ENCODE peak calls at places on chromosome 20, in seven cellular contexts. One of them, this sample, is unnamed.

GRCh38 chr20:33561981-33562601 is 72.2 kb downstream of the CBFA2T2 start:
- DNase-seq in A549: peak; percentile 74
- DNase-seq in CD8-positive, alpha-beta memory T cell: no peak
- DNase-seq in psoas muscle: peak; percentile 67
- DNase-seq in upper lobe of right lung: no peak
- DNase-seq in lower lobe of right lung: no peak
- DNase-seq in lung: peak; percentile 82
- DNase-seq in this sample: no peak

GRCh38 chr20:47980336-47981177 is 195.3 kb upstream of the SULF2 start:
- DNase-seq in psoas muscle: no peak
- DNase-seq in upper lobe of right lung: no peak
- DNase-seq in A549: no peak
- DNase-seq in CD8-positive, alpha-beta memory T cell: no peak
- DNase-seq in lower lobe of right lung: no peak
- DNase-seq in lung: no peak
- DNase-seq in this sample: no peak

GRCh38 chr20:25136643-25137559 is 55.0 kb upstream of the VSX1 start:
- DNase-seq in psoas muscle: peak; percentile 76
- DNase-seq in CD8-positive, alpha-beta memory T cell: no peak
- DNase-seq in upper lobe of right lung: no peak
- DNase-seq in lung: peak; percentile 67
- DNase-seq in lower lobe of right lung: peak; percentile 59
- DNase-seq in A549: peak; percentile 90
- DNase-seq in this sample: no peak

GRCh38 chr20:14069796-14070195 is 74.5 kb downstream of the MACROD2 start:
- DNase-seq in lower lobe of right lung: no peak
- DNase-seq in upper lobe of right lung: no peak
- DNase-seq in A549: no peak
- DNase-seq in lung: no peak
- DNase-seq in CD8-positive, alpha-beta memory T cell: no peak
- DNase-seq in psoas muscle: no peak
- DNase-seq in this sample: no peak

GRCh38 chr20:53926428-53927028 is 143.9 kb downstream of the BCAS1 start:
- DNase-seq in psoas muscle: no peak
- DNase-seq in A549: peak; percentile 90
- DNase-seq in lung: no peak
- DNase-seq in lower lobe of right lung: no peak
- DNase-seq in CD8-positive, alpha-beta memory T cell: no peak
- DNase-seq in upper lobe of right lung: no peak
- DNase-seq in this sample: no peak

GRCh38 chr20:2314759-2315439 is 19.1 kb downstream of the TGM3 start:
- DNase-seq in lung: no peak
- DNase-seq in lower lobe of right lung: no peak
- DNase-seq in upper lobe of right lung: no peak
- DNase-seq in CD8-positive, alpha-beta memory T cell: no peak
- DNase-seq in psoas muscle: peak; percentile 84
- DNase-seq in A549: peak; percentile 35
- DNase-seq in this sample: no peak

GRCh38 chr20:38840053-38840893 is 34.8 kb downstream of the PPP1R16B start:
- DNase-seq in lower lobe of right lung: no peak
- DNase-seq in lung: no peak
- DNase-seq in A549: no peak
- DNase-seq in CD8-positive, alpha-beta memory T cell: no peak
- DNase-seq in psoas muscle: no peak
- DNase-seq in upper lobe of right lung: no peak
- DNase-seq in this sample: no peak

GRCh38 chr20:63006611-63007471 is at the start of gene BHLHE23:
- DNase-seq in lung: no peak
- DNase-seq in upper lobe of right lung: no peak
- DNase-seq in lower lobe of right lung: no peak
- DNase-seq in CD8-positive, alpha-beta memory T cell: peak; percentile 11
- DNase-seq in psoas muscle: no peak
- DNase-seq in A549: no peak
- DNase-seq in this sample: no peak

GRCh38 chr20:49336786-49337185 is 58.9 kb upstream of the ZNFX1 start:
- DNase-seq in CD8-positive, alpha-beta memory T cell: no peak
- DNase-seq in A549: no peak
- DNase-seq in psoas muscle: no peak
- DNase-seq in lung: no peak
- DNase-seq in lower lobe of right lung: no peak
- DNase-seq in upper lobe of right lung: no peak
- DNase-seq in this sample: no peak

GRCh38 chr20:11726021-11726420 is 191.7 kb upstream of the BTBD3 start:
- DNase-seq in upper lobe of right lung: no peak
- DNase-seq in psoas muscle: no peak
- DNase-seq in CD8-positive, alpha-beta memory T cell: no peak
- DNase-seq in lower lobe of right lung: no peak
- DNase-seq in A549: no peak
- DNase-seq in lung: no peak
- DNase-seq in this sample: no peak

GRCh38 chr20:61742097-61742805 is 323.4 kb downstream of the TAF4 start:
- DNase-seq in lower lobe of right lung: peak; percentile 7
- DNase-seq in A549: no peak
- DNase-seq in CD8-positive, alpha-beta memory T cell: no peak
- DNase-seq in lung: no peak
- DNase-seq in psoas muscle: peak; percentile 15
- DNase-seq in upper lobe of right lung: no peak
- DNase-seq in this sample: no peak

GRCh38 chr20:44070139-44070900 is 116.7 kb downstream of the JPH2 start:
- DNase-seq in upper lobe of right lung: peak; percentile 29
- DNase-seq in lower lobe of right lung: no peak
- DNase-seq in A549: no peak
- DNase-seq in psoas muscle: no peak
- DNase-seq in CD8-positive, alpha-beta memory T cell: peak; percentile 93
- DNase-seq in lung: no peak
- DNase-seq in this sample: peak; percentile 85

GRCh38 chr20:16434087-16434664 is 139.1 kb downstream of the KIF16B start:
- DNase-seq in A549: peak; percentile 74
- DNase-seq in lung: peak; percentile 29
- DNase-seq in lower lobe of right lung: peak; percentile 57
- DNase-seq in upper lobe of right lung: peak; percentile 59
- DNase-seq in psoas muscle: peak; percentile 59
- DNase-seq in CD8-positive, alpha-beta memory T cell: no peak
- DNase-seq in this sample: peak; percentile 17

GRCh38 chr20:2330090-2330695 is 34.4 kb downstream of the TGM3 start:
- DNase-seq in psoas muscle: no peak
- DNase-seq in upper lobe of right lung: no peak
- DNase-seq in CD8-positive, alpha-beta memory T cell: no peak
- DNase-seq in lower lobe of right lung: no peak
- DNase-seq in A549: no peak
- DNase-seq in lung: no peak
- DNase-seq in this sample: no peak

GRCh38 chr20:36219671-36220220 is 16.5 kb upstream of the AAR2 start:
- DNase-seq in upper lobe of right lung: no peak
- DNase-seq in lower lobe of right lung: no peak
- DNase-seq in psoas muscle: no peak
- DNase-seq in A549: no peak
- DNase-seq in lung: no peak
- DNase-seq in CD8-positive, alpha-beta memory T cell: no peak
- DNase-seq in this sample: no peak

GRCh38 chr20:37387519-37388269 is 41.8 kb downstream of the SRC start:
- DNase-seq in psoas muscle: peak; percentile 36
- DNase-seq in lung: no peak
- DNase-seq in upper lobe of right lung: peak; percentile 25
- DNase-seq in CD8-positive, alpha-beta memory T cell: no peak
- DNase-seq in lower lobe of right lung: peak; percentile 26
- DNase-seq in A549: no peak
- DNase-seq in this sample: no peak

GRCh38 chr20:56343861-56344381 is 14.9 kb upstream of the FAM210B start:
- DNase-seq in CD8-positive, alpha-beta memory T cell: peak; percentile 21
- DNase-seq in A549: peak; percentile 59
- DNase-seq in upper lobe of right lung: peak; percentile 76
- DNase-seq in lung: no peak
- DNase-seq in psoas muscle: no peak
- DNase-seq in lower lobe of right lung: peak; percentile 60
- DNase-seq in this sample: peak; percentile 22

DNA sequence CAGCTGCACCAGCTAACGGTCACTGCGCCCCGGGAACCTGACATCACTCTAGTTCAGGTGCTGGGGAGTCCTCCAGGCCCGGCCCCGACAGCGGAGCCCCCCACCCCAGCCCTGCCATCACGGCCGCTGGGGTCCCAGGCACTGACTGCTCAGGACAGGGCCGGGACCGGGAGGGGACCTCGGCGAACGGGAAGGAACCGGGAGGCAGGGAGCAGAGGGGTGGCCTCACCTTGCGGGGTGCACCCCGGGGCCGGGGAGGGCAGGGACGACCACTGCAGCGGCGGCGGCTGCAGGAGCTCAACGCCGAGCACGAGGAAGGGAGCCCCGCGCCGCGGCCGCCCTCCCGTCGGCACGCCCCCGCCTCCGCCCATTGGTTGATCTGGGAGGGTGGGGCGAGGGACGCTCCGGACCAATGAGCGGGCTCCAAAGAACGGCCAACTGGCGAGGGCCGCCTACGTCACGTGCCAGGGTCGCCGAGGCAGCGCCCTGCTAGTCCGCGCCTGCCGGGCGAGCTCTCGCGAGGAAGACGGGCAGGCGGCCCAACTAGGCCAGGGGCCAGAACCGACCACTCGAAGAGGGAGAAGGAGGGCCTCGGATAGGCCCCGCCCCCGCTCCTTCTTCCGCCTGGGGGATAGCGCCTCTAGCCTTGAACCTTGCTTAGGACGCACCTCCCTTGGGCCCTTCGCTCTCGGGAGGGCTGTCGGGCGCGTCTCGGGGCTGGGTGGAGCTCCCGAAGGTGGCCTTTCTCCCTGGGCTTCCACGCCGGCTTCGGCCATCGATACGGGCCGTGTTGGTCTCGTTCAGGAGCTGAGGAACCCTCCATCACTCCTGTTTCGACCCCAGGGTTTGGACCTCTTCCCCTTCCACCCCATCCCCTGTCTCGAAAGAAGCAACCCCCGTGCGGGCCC is at the start of gene ADISSP:
- DNase-seq in lower lobe of right lung: peak; percentile 100
- DNase-seq in CD8-positive, alpha-beta memory T cell: peak; percentile 95
- DNase-seq in psoas muscle: peak; percentile 100
- DNase-seq in upper lobe of right lung: peak; percentile 100
- DNase-seq in lung: peak; percentile 99
- DNase-seq in A549: peak; percentile 99
- DNase-seq in this sample: peak; percentile 94
- H3K4me3 ChIP-seq in lower lobe of right lung: peak within 1 kb of the TSS; percentile 65
- H3K4me3 ChIP-seq in CD8-positive, alpha-beta memory T cell: peak within 1 kb of the TSS; percentile 91
- H3K4me3 ChIP-seq in psoas muscle: peak within 1 kb of the TSS; percentile 85
- H3K4me3 ChIP-seq in upper lobe of right lung: peak within 1 kb of the TSS; percentile 69
- H3K4me3 ChIP-seq in lung: peak within 1 kb of the TSS; percentile 71
- H3K4me3 ChIP-seq in A549: peak within 1 kb of the TSS; percentile 87
- H3K4me3 ChIP-seq in this sample: peak within 1 kb of the TSS; percentile 69

DNA sequence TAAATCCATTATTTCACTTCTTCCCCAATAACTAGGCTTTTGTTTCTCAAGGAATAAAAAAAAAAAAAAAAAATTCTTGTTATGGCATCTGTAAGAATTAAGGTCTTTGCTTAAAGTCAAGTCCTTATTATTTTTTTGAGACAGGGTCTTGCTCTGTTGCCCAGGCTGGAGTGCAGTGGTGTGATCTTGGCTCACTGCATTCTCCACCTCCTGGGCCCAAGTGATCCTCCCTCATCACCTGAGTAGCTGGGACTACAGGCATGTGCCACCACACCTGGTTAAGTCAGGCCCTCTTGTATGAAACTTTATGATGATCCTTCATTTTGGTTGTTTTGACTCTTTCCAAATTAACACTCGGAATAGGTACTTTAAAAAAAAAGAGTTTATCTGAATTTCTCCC is 17.3 kb downstream of the DSTN start:
- DNase-seq in CD8-positive, alpha-beta memory T cell: no peak
- DNase-seq in lower lobe of right lung: no peak
- DNase-seq in psoas muscle: no peak
- DNase-seq in upper lobe of right lung: no peak
- DNase-seq in lung: no peak
- DNase-seq in A549: no peak
- DNase-seq in this sample: no peak
- H3K4me1 ChIP-seq in CD8-positive, alpha-beta memory T cell: no peaks in the 10 kb centered on the region
- H3K4me1 ChIP-seq in lower lobe of right lung: peaks cover 55% of the 10 kb centered on the region
- H3K4me1 ChIP-seq in psoas muscle: peaks cover 53% of the 10 kb centered on the region
- H3K4me1 ChIP-seq in upper lobe of right lung: peaks cover 48% of the 10 kb centered on the region
- H3K4me1 ChIP-seq in lung: peaks cover 2% of the 10 kb centered on the region
- H3K4me1 ChIP-seq in A549: peaks cover 78% of the 10 kb centered on the region
- H3K4me1 ChIP-seq in this sample: peaks cover 5% of the 10 kb centered on the region

GRCh38 chr20:58109126-58109880 is 119.2 kb downstream of the ANKRD60 start:
- DNase-seq in lung: peak; percentile 24
- DNase-seq in upper lobe of right lung: no peak
- DNase-seq in A549: peak; percentile 50
- DNase-seq in psoas muscle: no peak
- DNase-seq in lower lobe of right lung: no peak
- DNase-seq in CD8-positive, alpha-beta memory T cell: no peak
- DNase-seq in this sample: no peak

GRCh38 chr20:58113706-58114105 is 114.7 kb downstream of the ANKRD60 start:
- DNase-seq in psoas muscle: no peak
- DNase-seq in lung: peak; percentile 19
- DNase-seq in lower lobe of right lung: no peak
- DNase-seq in A549: no peak
- DNase-seq in upper lobe of right lung: no peak
- DNase-seq in CD8-positive, alpha-beta memory T cell: no peak
- DNase-seq in this sample: no peak

GRCh38 chr20:58112017-58112781 is 116.3 kb downstream of the ANKRD60 start:
- DNase-seq in lung: peak; percentile 27
- DNase-seq in A549: peak; percentile 58
- DNase-seq in lower lobe of right lung: no peak
- DNase-seq in upper lobe of right lung: no peak
- DNase-seq in CD8-positive, alpha-beta memory T cell: no peak
- DNase-seq in psoas muscle: no peak
- DNase-seq in this sample: no peak

GRCh38 chr20:58109918-58110635 is 118.4 kb downstream of the ANKRD60 start:
- DNase-seq in CD8-positive, alpha-beta memory T cell: no peak
- DNase-seq in upper lobe of right lung: no peak
- DNase-seq in A549: no peak
- DNase-seq in lower lobe of right lung: no peak
- DNase-seq in psoas muscle: no peak
- DNase-seq in lung: no peak
- DNase-seq in this sample: no peak

DNA sequence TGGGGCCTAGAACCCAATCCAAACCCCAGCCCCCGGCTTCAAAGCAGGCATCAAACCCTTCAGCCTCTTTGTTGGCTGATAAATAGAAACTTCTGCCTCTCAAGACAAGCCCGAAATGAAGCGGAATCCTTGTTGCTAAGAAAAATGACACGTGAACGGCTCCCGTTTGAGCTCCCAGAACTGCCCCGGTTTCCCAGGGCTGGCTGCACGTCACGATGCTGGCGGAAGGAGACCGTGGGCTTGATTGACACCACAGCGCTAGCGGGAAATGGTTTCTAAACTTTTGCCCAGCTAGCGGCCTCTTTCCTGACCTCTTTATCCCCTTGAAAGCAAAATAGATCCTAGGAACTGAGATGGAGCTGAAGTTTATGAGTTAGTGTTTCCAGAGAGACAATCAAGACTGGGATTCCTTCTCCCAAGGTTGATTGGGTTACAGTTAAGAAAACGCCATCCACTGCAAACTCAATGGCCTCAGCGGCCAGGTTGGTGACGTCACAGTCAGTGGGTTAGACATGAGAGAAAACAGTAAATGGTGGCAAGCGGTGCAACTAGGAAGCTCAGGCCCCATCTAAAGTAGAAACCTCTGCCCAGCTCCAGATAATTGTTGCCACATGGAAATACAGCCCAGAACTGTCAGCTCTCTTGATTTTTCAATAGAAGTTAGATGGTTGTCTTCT is 117.0 kb downstream of the ANKRD60 start:
- DNase-seq in CD8-positive, alpha-beta memory T cell: no peak
- DNase-seq in A549: no peak
- DNase-seq in lung: peak; percentile 11
- DNase-seq in lower lobe of right lung: no peak
- DNase-seq in upper lobe of right lung: no peak
- DNase-seq in psoas muscle: no peak
- DNase-seq in this sample: no peak
- H3K27ac ChIP-seq in CD8-positive, alpha-beta memory T cell: no peak overlapping the region
- H3K27ac ChIP-seq in A549: peak overlapping the region; percentile 70
- H3K27ac ChIP-seq in lung: no peak overlapping the region
- H3K27ac ChIP-seq in lower lobe of right lung: no peak overlapping the region
- H3K27ac ChIP-seq in upper lobe of right lung: no peak overlapping the region
- H3K27ac ChIP-seq in psoas muscle: no peak overlapping the region
- H3K27ac ChIP-seq in this sample: no peak overlapping the region

GRCh38 chr20:18497603-18498002 is 578 bp upstream of the RBBP9 start:
- DNase-seq in A549: no peak
- DNase-seq in upper lobe of right lung: no peak
- DNase-seq in lower lobe of right lung: no peak
- DNase-seq in lung: no peak
- DNase-seq in psoas muscle: no peak
- DNase-seq in CD8-positive, alpha-beta memory T cell: no peak
- DNase-seq in this sample: no peak
- H3K4me3 ChIP-seq in A549: no peak overlapping the region
- H3K4me3 ChIP-seq in upper lobe of right lung: peak overlapping the region; percentile 78
- H3K4me3 ChIP-seq in lower lobe of right lung: no peak overlapping the region
- H3K4me3 ChIP-seq in lung: no peak overlapping the region
- H3K4me3 ChIP-seq in psoas muscle: peak overlapping the region; percentile 90
- H3K4me3 ChIP-seq in CD8-positive, alpha-beta memory T cell: peak overlapping the region; percentile 82
- H3K4me3 ChIP-seq in this sample: no peak overlapping the region